ENCODE peak calls at places on chromosomes 4 and X, in five cellular contexts. H is activated gamma-delta T cell treated with Interleukin-2 at 50 U/mL for 16 hours; S is SK-N-SH; I is effector CD4-positive, alpha-beta T cell; M is progenitor cell of endocrine pancreas. F is an unnamed sample.

GRCh38 chrX:151790421-151791160 is 56.0 kb downstream of the CNGA2 start:
- DNase-seq in S (no peak), M (no peak), I (no peak), H (no peak), F (no peak)

GRCh38 chr4:168643796-168644159 is 146.9 kb downstream of the PALLD start:
- DNase-seq in S (no peak), M (no peak), I (no peak), H (no peak), F (no peak)

GRCh38 chr4:38673109-38673978 is 9.3 kb downstream of the KLF3 start:
- DNase-seq in S (peak), M (no peak), H (no peak), I (no peak), F (no peak)

GRCh38 chrX:19739683-19740082 is 147.7 kb downstream of the SH3KBP1 start:
- DNase-seq in I (peak), S (peak), H (peak), M (no peak), F (peak)

GRCh38 chrX:78650906-78651437 is 8.2 kb downstream of the RTL3 start:
- DNase-seq in I (no peak), H (no peak), M (no peak), S (no peak), F (peak)

GRCh38 chr4:110190249-110190648 is 8.2 kb downstream of the ELOVL6 start:
- DNase-seq in H (no peak), M (no peak), S (no peak), I (no peak), F (no peak)

GRCh38 chr4:87193958-87194675 is 26.3 kb downstream of the KLHL8 start:
- DNase-seq in M (no peak), H (no peak), I (no peak), S (no peak), F (no peak)

GRCh38 chr4:105895609-105896460 is 564 bp downstream of the NPNT start:
- DNase-seq in S (peak), H (no peak), I (no peak), M (peak), F (no peak)

GRCh38 chr4:2583517-2583916 is 47.1 kb downstream of the FAM193A start:
- DNase-seq in M (no peak), S (no peak), H (no peak), I (no peak), F (no peak)

GRCh38 chr4:165634766-165635165 is 238.3 kb upstream of the TLL1 start:
- DNase-seq in H (no peak), S (no peak), I (no peak), M (no peak), F (no peak)

GRCh38 chrX:150680974-150681373 is 12.2 kb upstream of the MTMR1 start:
- DNase-seq in I (no peak), H (no peak), M (no peak), S (peak), F (no peak)

GRCh38 chrX:24563291-24564010 is 83.7 kb downstream of the PCYT1B start:
- DNase-seq in S (no peak), M (no peak), H (no peak), I (no peak), F (no peak)

F was measured in KG1.